ENCODE peak calls at places on chromosome 1, in six cellular contexts. H, N, Z, D, R and T are unnamed samples.

GRCh38 chr1:215076312-215076711 is 6.2 kb upstream of the KCNK2 start:
- DNase-seq in Z (peak; percentile 29), H (no peak), R (peak; percentile 38), D (peak; percentile 48), N (peak; percentile 2), T (peak; percentile 56)

GRCh38 chr1:97721221-97721620 is 199.6 kb downstream of the DPYD start:
- DNase-seq in R (no peak), D (no peak), H (no peak), Z (no peak), N (no peak), T (no peak)

GRCh38 chr1:65681101-65681500 is 111.6 kb upstream of the PDE4B start:
- DNase-seq in H (no peak), R (peak; percentile 81), D (peak; percentile 50), Z (peak; percentile 3), N (no peak), T (no peak)

GRCh38 chr1:228445867-228446584 is 29.4 kb upstream of the TRIM17 start:
- DNase-seq in H (peak; percentile 49), R (peak; percentile 70), D (peak; percentile 61), Z (peak; percentile 90), N (no peak), T (peak; percentile 78)

GRCh38 chr1:39142394-39143060 is 62.0 kb upstream of the MACF1 start:
- DNase-seq in R (no peak), H (peak; percentile 42), D (no peak), N (peak; percentile 93), Z (no peak), T (peak; percentile 53)

GRCh38 chr1:230568008-230568407 is 74.3 kb upstream of the COG2 start:
- DNase-seq in R (peak; percentile 71), N (no peak), Z (peak; percentile 14), H (no peak), D (no peak), T (no peak)

GRCh38 chr1:159828916-159829634 is 2.4 kb downstream of the SLAMF8 start:
- DNase-seq in H (no peak), N (no peak), Z (peak; percentile 33), D (no peak), R (no peak), T (peak; percentile 68)

GRCh38 chr1:30135729-30136128 is 587.7 kb downstream of the MATN1 start:
- DNase-seq in Z (no peak), R (no peak), D (no peak), H (no peak), N (no peak), T (no peak)

GRCh38 chr1:224513787-224514209 is 79.2 kb upstream of the WDR26 start:
- DNase-seq in D (peak; percentile 82), N (no peak), H (peak; percentile 87), Z (peak; percentile 79), R (peak; percentile 86), T (peak; percentile 91)

GRCh38 chr1:37473431-37474050 is 839 bp upstream of the ZC3H12A start:
- DNase-seq in Z (peak; percentile 75), N (no peak), R (peak; percentile 31), H (no peak), D (no peak), T (no peak)

GRCh38 chr1:222124602-222125001 is 382.7 kb upstream of the DUSP10 start:
- DNase-seq in D (no peak), N (no peak), Z (no peak), R (peak; percentile 6), H (no peak), T (peak; percentile 29)

GRCh38 chr1:159664247-159664646 is 50.1 kb downstream of the CRP start:
- DNase-seq in H (no peak), R (no peak), N (no peak), Z (no peak), D (no peak), T (no peak)

GRCh38 chr1:221897312-221897711 is 155.4 kb upstream of the DUSP10 start:
- DNase-seq in N (no peak), Z (peak; percentile 79), R (peak; percentile 35), D (peak; percentile 88), H (no peak), T (no peak)

GRCh38 chr1:54249798-54250497 is 50.0 kb downstream of the MRPL37 start:
- DNase-seq in D (peak; percentile 63), Z (peak; percentile 81), H (no peak), N (no peak), R (peak; percentile 78), T (no peak)

GRCh38 chr1:161420763-161421455 is 53.2 kb upstream of the CFAP126 start:
- DNase-seq in D (peak; percentile 2), H (no peak), R (no peak), Z (peak; percentile 27), N (no peak), T (peak; percentile 59)

GRCh38 chr1:61395156-61395555 is 312.8 kb downstream of the NFIA start:
- DNase-seq in H (no peak), Z (no peak), N (no peak), R (no peak), D (peak; percentile 44), T (no peak)

GRCh38 chr1:238438296-238439275 is 547.9 kb upstream of the ZP4 start:
- DNase-seq in Z (no peak), N (no peak), D (no peak), H (no peak), R (no peak), T (peak; percentile 6)

GRCh38 chr1:201251851-201252430 is 31.4 kb upstream of the PKP1 start:
- DNase-seq in N (no peak), H (no peak), Z (no peak), R (no peak), D (no peak), T (no peak)

GRCh38 chr1:115670476-115671175 is 28.9 kb downstream of the VANGL1 start:
- DNase-seq in D (peak; percentile 61), Z (no peak), N (no peak), R (no peak), H (no peak), T (no peak)

GRCh38 chr1:22556391-22557104 is 6.7 kb upstream of the EPHA8 start:
- DNase-seq in Z (no peak), N (no peak), D (no peak), H (peak; percentile 29), R (no peak), T (peak; percentile 67)

GRCh38 chr1:109996476-109996875 is 11.9 kb downstream of the AHCYL1 start:
- DNase-seq in N (no peak), Z (peak; percentile 88), R (peak; percentile 48), D (peak; percentile 57), H (no peak), T (no peak)

GRCh38 chr1:67489643-67490042 is 59.4 kb upstream of the SERBP1 start:
- DNase-seq in D (peak; percentile 27), R (peak; percentile 7), Z (no peak), N (no peak), H (no peak), T (peak; percentile 39)

GRCh38 chr1:211581521-211581920 is 2.6 kb upstream of the SLC30A1 start:
- DNase-seq in R (peak; percentile 92), Z (peak; percentile 41), N (no peak), D (peak; percentile 72), H (no peak), T (no peak)
- H3K4me2 ChIP-seq in R (peak overlapping the region; percentile 88), Z (no peak overlapping the region), N (no peak overlapping the region), D (peak overlapping the region; percentile 46), H (no peak overlapping the region), T (peak overlapping the region; percentile 27)

DNA sequence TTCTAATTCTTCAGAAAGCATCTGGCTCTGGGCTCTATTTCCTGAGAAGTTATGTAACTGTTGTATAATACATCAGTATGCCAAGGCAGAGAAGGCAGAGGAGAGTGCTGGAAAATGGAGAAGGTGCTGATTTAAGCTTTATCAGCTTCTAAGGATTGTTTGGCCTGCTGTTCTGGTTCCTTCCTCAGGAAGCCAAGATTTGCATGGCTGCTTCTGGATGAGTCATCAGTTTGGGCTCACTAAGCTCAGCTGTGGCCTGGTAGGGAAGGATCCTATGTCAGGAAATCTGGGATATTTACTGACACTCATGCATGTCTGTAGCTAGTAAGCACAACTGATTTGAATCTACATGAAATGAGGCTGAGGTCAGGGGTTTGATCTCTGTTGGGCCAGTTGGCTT is 73.2 kb upstream of the ADGRL4 start:
- DNase-seq in R (peak; percentile 83), Z (peak; percentile 83), H (no peak), D (peak; percentile 92), N (no peak), T (no peak)
- H3K4me2 ChIP-seq in R (no peak overlapping the region), Z (no peak overlapping the region), H (no peak overlapping the region), D (no peak overlapping the region), N (no peak overlapping the region), T (no peak overlapping the region)

DNA sequence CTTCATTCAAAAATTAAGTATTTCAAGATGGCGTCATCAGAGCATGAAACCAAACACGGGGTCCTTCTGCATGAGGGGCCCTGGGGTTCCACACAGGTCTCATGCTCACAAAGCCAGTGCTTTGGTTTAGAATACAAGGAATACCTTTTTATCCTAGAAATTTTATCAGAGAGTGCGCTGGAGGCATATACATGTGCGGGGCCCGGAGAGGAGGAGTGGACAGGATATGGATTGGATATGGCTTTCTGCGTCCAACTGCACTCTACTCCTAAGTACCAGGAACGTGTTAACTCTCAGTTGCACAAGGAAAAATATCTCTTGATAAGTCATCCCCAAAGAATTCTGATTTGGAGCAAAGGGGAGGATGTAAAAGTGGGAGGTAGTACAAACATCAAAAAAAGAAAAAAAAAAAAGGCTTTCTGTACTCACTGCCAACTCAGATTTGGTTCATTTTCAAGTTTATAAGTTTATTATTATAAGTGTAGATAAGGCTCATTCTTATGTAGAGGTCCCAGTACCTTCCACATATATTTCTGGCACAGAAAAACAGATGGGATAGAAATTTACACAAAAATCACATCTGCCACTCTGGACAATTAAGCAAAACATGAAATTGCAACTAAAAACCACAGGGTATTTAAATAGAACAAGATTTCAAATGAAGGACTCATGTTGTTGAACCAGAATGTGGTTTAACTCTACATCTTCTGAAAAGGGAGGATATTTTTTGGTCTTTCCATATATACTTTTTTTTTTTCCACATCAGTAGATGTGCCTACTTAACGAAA is 208.5 kb downstream of the PBX1 start:
- DNase-seq in H (no peak), N (no peak), Z (peak; percentile 87), D (peak; percentile 99), R (peak; percentile 87), T (no peak)
- H3K4me2 ChIP-seq in H (no peak overlapping the region), N (peak overlapping the region; percentile 2), Z (no peak overlapping the region), D (peak overlapping the region; percentile 49), R (peak overlapping the region; percentile 73), T (no peak overlapping the region)

DNA sequence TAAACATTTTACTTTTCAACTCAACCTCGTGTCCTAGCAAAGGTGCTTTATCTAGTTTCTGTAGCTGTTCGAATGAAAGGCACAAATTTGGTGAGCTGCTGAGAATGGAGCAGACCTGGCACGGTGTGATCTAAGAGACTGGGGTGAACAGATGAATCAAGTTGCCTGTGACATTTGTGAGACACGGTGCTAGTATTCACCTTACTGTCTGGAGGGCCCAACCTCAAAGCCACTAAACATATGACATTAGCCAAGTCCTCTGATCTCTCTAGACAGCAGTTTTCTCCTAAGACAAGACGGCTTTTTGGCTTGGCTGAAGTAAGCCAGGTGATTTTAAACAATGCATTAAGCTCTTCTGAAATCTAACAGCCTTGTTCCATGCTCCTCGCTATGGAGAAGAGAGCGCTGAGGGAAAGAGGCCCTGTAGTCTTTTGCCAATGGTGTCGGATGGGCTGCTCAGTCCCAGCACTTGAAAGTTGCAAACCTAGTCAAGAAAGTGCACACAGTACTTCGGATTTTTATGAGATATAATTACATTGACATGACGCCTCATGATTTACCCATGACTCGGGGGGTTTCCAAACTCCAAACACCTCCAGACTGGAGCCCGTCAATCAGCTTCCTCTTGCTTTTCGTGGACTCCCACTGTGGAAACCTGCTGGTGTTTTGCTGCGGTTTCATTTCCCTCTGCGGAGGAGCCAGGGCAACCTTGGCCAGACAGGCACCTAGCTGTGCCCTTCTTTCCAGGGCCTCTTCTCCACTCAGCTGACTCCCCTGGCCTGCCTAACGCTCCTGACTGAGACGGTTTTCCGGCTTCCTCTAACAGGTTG is 789 bp upstream of the TOR3A start:
- DNase-seq in R (peak; percentile 2), N (no peak), Z (no peak), D (no peak), H (no peak), T (peak; percentile 5)
- H3K4me2 ChIP-seq in R (peak overlapping the region; percentile 93), N (peak overlapping the region; percentile 97), Z (peak overlapping the region; percentile 94), D (peak overlapping the region; percentile 97), H (peak overlapping the region; percentile 73), T (peak overlapping the region; percentile 90)

GRCh38 chr1:200081151-200081981 is 53.9 kb downstream of the NR5A2 start:
- DNase-seq in R (no peak), H (peak; percentile 51), N (no peak), Z (no peak), D (no peak), T (peak; percentile 49)
- H3K4me2 ChIP-seq in R (no peak overlapping the region), H (no peak overlapping the region), N (no peak overlapping the region), Z (no peak overlapping the region), D (no peak overlapping the region), T (peak overlapping the region; percentile 57)